ENCODE peak calls at places on chromosome 11, in seven cellular contexts. K, E, U, H, A, R and F are unnamed samples.

GRCh38 chr11:79437274-79437980 is 3.4 kb downstream of the TENM4 start:
- DNase-seq in K (peak; percentile 76), E (peak; percentile 9), U (no peak), H (no peak), A (peak; percentile 69), R (no peak), F (peak; percentile 78)

GRCh38 chr11:86676533-86677154 is 4.2 kb upstream of the ME3 start:
- DNase-seq in K (no peak), E (no peak), U (no peak), H (peak; percentile 13), A (peak; percentile 43), R (no peak), F (no peak)

GRCh38 chr11:67433536-67434394 is 3.7 kb downstream of the PTPRCAP start:
- DNase-seq in K (no peak), E (no peak), U (no peak), H (no peak), A (no peak), R (no peak), F (no peak)

GRCh38 chr11:61792310-61793083 is at the start of the genes FEN1 and TMEM258:
- DNase-seq in K (peak; percentile 89), E (peak; percentile 83), U (peak; percentile 89), H (peak; percentile 89), A (peak; percentile 95), R (peak; percentile 91), F (peak; percentile 95)

GRCh38 chr11:32586576-32587190 is 3.1 kb downstream of the EIF3M start:
- DNase-seq in K (no peak), E (peak; percentile 15), U (no peak), H (peak; percentile 11), A (peak; percentile 51), R (no peak), F (no peak)

GRCh38 chr11:130945945-130946344 is 29.7 kb upstream of the SNX19 start:
- DNase-seq in K (peak; percentile 52), E (no peak), U (peak; percentile 71), H (peak; percentile 88), A (peak; percentile 46), R (no peak), F (no peak)

GRCh38 chr11:2314525-2315394 is 12.9 kb downstream of the TSPAN32 start:
- DNase-seq in K (peak; percentile 91), E (no peak), U (peak; percentile 67), H (no peak), A (no peak), R (no peak), F (peak; percentile 94)

GRCh38 chr11:11857769-11858168 is 16.0 kb downstream of the USP47 start:
- DNase-seq in K (no peak), E (no peak), U (no peak), H (no peak), A (no peak), R (no peak), F (no peak)

GRCh38 chr11:44868021-44868420 is 82.7 kb downstream of the TP53I11 start:
- DNase-seq in K (no peak), E (no peak), U (no peak), H (no peak), A (no peak), R (no peak), F (no peak)

GRCh38 chr11:68224606-68225005 is 11.5 kb upstream of the KMT5B start:
- DNase-seq in K (no peak), E (no peak), U (no peak), H (no peak), A (no peak), R (no peak), F (no peak)

GRCh38 chr11:119745776-119746535 is 17.0 kb upstream of the NECTIN1 start:
- DNase-seq in K (no peak), E (no peak), U (peak; percentile 54), H (no peak), A (no peak), R (no peak), F (no peak)

GRCh38 chr11:17743808-17744119 is 9.2 kb downstream of the KCNC1 start:
- DNase-seq in K (no peak), E (no peak), U (no peak), H (no peak), A (peak; percentile 20), R (no peak), F (peak; percentile 20)

GRCh38 chr11:68806931-68807844 is 34.5 kb downstream of the CPT1A start:
- DNase-seq in K (no peak), E (no peak), U (no peak), H (no peak), A (peak; percentile 65), R (no peak), F (no peak)

GRCh38 chr11:44226472-44226871 is 83.5 kb downstream of the ALX4 start:
- DNase-seq in K (no peak), E (no peak), U (no peak), H (peak; percentile 72), A (no peak), R (no peak), F (no peak)

GRCh38 chr11:29336727-29337212 is 680.1 kb downstream of the KCNA4 start:
- DNase-seq in K (no peak), E (no peak), U (no peak), H (peak; percentile 48), A (no peak), R (no peak), F (no peak)

GRCh38 chr11:132559371-132560036 is 972.8 kb downstream of the OPCML start:
- DNase-seq in K (no peak), E (no peak), U (no peak), H (no peak), A (no peak), R (no peak), F (no peak)

GRCh38 chr11:74678591-74679512 is 52.4 kb downstream of the CHRDL2 start:
- DNase-seq in K (no peak), E (no peak), U (no peak), H (no peak), A (no peak), R (no peak), F (no peak)

GRCh38 chr11:112962854-112963367 is 1.7 kb downstream of the NCAM1 start:
- DNase-seq in K (peak; percentile 79), E (no peak), U (peak; percentile 86), H (no peak), A (peak; percentile 10), R (no peak), F (peak; percentile 87)